ENCODE peak calls at places on chromosomes 1 and 21, in five cellular contexts. D is thoracic aorta; L is A549; C is activated naive CD4-positive, alpha-beta T cell treated with anti-CD3 and anti-CD28 coated beads for 36 hours; Q is progenitor cell of endocrine pancreas. B is an unnamed sample.

GRCh38 chr1:3003039-3003940 is 18.0 kb upstream of the ACTRT2 start:
- DNase-seq in D (no peak), L (no peak), C (no peak), Q (no peak), B (no peak)

GRCh38 chr21:29163381-29164115 is 33.1 kb downstream of the MAP3K7CL start:
- DNase-seq in D (no peak), L (no peak), C (no peak), Q (no peak), B (no peak)

GRCh38 chr1:94974824-94975223 is 47.9 kb upstream of the CNN3 start:
- DNase-seq in D (no peak), L (no peak), C (no peak), Q (no peak), B (no peak)

GRCh38 chr1:56424744-56425493 is 154.4 kb downstream of the PLPP3 start:
- DNase-seq in D (peak; percentile 41), L (no peak), C (no peak), Q (no peak), B (peak; percentile 59)

GRCh38 chr1:198253668-198254067 is 96.9 kb downstream of the NEK7 start:
- DNase-seq in D (no peak), L (no peak), C (no peak), Q (no peak), B (no peak)

GRCh38 chr1:204442376-204443259 is 31.0 kb upstream of the PPP1R15B start:
- DNase-seq in D (no peak), L (no peak), C (no peak), Q (no peak), B (no peak)

GRCh38 chr1:43300661-43301094 is at the start of gene TIE1:
- DNase-seq in D (no peak), L (no peak), C (no peak), Q (no peak), B (no peak)

GRCh38 chr21:28598214-28598613 is 394.5 kb downstream of the LTN1 start:
- DNase-seq in D (no peak), L (no peak), C (no peak), Q (no peak), B (no peak)

GRCh38 chr1:157562515-157562914 is 10.2 kb upstream of the FCRL5 start:
- DNase-seq in D (no peak), L (no peak), C (no peak), Q (no peak), B (no peak)

GRCh38 chr1:158112994-158113758 is 67.5 kb upstream of the CD1D start:
- DNase-seq in D (no peak), L (peak; percentile 63), C (peak; percentile 44), Q (peak; percentile 35), B (peak; percentile 84)

GRCh38 chr21:37257526-37257966 is 9.6 kb downstream of the VPS26C start:
- DNase-seq in D (no peak), L (peak; percentile 5), C (peak; percentile 51), Q (no peak), B (no peak)

GRCh38 chr1:89528382-89528780 is 3.8 kb downstream of the LRRC8B start:
- DNase-seq in D (no peak), L (no peak), C (no peak), Q (no peak), B (no peak)

GRCh38 chr1:12168451-12169160 is 1.8 kb downstream of the TNFRSF1B start:
- DNase-seq in D (no peak), L (no peak), C (no peak), Q (no peak), B (no peak)

GRCh38 chr1:113940365-113941244 is 11.5 kb downstream of the HIPK1 start:
- DNase-seq in D (no peak), L (no peak), C (peak; percentile 70), Q (no peak), B (no peak)

GRCh38 chr1:226827458-226827857 is 43.0 kb upstream of the PSEN2 start:
- DNase-seq in D (no peak), L (no peak), C (peak; percentile 20), Q (no peak), B (no peak)

GRCh38 chr21:43318841-43319781 is 107.8 kb downstream of the SIK1 start:
- DNase-seq in D (no peak), L (no peak), C (no peak), Q (no peak), B (peak; percentile 72)

GRCh38 chr1:227561303-227561702 is 2.1 kb upstream of the ZNF678 start:
- DNase-seq in D (no peak), L (no peak), C (no peak), Q (no peak), B (no peak)

GRCh38 chr1:47812848-47813508 is 184.2 kb downstream of the TRABD2B start:
- DNase-seq in D (no peak), L (no peak), C (no peak), Q (no peak), B (no peak)

GRCh38 chr1:43565600-43566360 is 35.1 kb downstream of the PTPRF start:
- DNase-seq in D (no peak), L (no peak), C (peak; percentile 47), Q (peak; percentile 45), B (peak; percentile 87)

GRCh38 chr1:5254975-5255374 is 600.6 kb downstream of the AJAP1 start:
- DNase-seq in D (no peak), L (no peak), C (no peak), Q (no peak), B (no peak)

GRCh38 chr1:94236630-94237290 is 624 bp downstream of the ARHGAP29 start:
- DNase-seq in D (no peak), L (no peak), C (peak; percentile 40), Q (no peak), B (peak; percentile 64)

GRCh38 chr1:108079550-108079949 is 114.6 kb upstream of the VAV3 start:
- DNase-seq in D (no peak), L (no peak), C (peak; percentile 82), Q (no peak), B (no peak)

GRCh38 chr1:23613191-23614126 is 54.2 kb upstream of the ID3 start:
- DNase-seq in D (no peak), L (no peak), C (peak; percentile 91), Q (no peak), B (no peak)

B was measured in hepatocyte.